ENCODE peak calls at places on chromosomes 3 and 15, in five cellular contexts. E is GM23248, G is H7, C is lower lobe of right lung, T is posterior cingulate gyrus. V is an unnamed sample.

GRCh38 chr3:52529376-52530333 is 4.0 kb downstream of the NT5DC2 start:
- DNase-seq in E (peak), G (peak), C (no peak), T (no peak), V (no peak)

GRCh38 chr3:119560160-119560559 is 746 bp upstream of the CD80 start:
- DNase-seq in E (no peak), G (no peak), C (no peak), T (no peak), V (no peak)

GRCh38 chr3:159458010-159458409 is 530.6 kb upstream of the IL12A start:
- DNase-seq in E (peak), G (peak), C (no peak), T (no peak), V (peak)

GRCh38 chr15:40894689-40895308 is 549 bp downstream of the VPS18 start:
- DNase-seq in E (peak), G (peak), C (peak), T (peak), V (peak)

GRCh38 chr3:124859025-124859424 is 28.1 kb downstream of the ITGB5 start:
- DNase-seq in E (peak), G (peak), C (no peak), T (no peak), V (no peak)

GRCh38 chr3:36212291-36212690 is 168.0 kb upstream of the STAC start:
- DNase-seq in E (peak), G (no peak), C (no peak), T (no peak), V (no peak)

GRCh38 chr3:132038198-132038825 is 3.5 kb upstream of the CPNE4 start:
- DNase-seq in E (peak), G (peak), C (no peak), T (no peak), V (peak)

GRCh38 chr3:38334656-38335055 is 11.9 kb upstream of the XYLB start:
- DNase-seq in E (peak), G (no peak), C (no peak), T (no peak), V (no peak)

GRCh38 chr3:124168271-124168670 is 176.3 kb upstream of the ROPN1 start:
- DNase-seq in E (peak), G (no peak), C (no peak), T (no peak), V (no peak)

GRCh38 chr15:73922186-73923151 is 3.8 kb upstream of the LOXL1 start:
- DNase-seq in E (peak), G (peak), C (peak), T (no peak), V (no peak)

GRCh38 chr15:68412218-68412617 is 19.7 kb downstream of the ITGA11 start:
- DNase-seq in E (no peak), G (no peak), C (no peak), T (no peak), V (no peak)

GRCh38 chr3:52983336-52983807 is 62.5 kb downstream of the SFMBT1 start:
- DNase-seq in E (no peak), G (no peak), C (no peak), T (no peak), V (no peak)

GRCh38 chr15:75167588-75168076 is 34.0 kb upstream of the C15orf39 start:
- DNase-seq in E (peak), G (no peak), C (no peak), T (no peak), V (peak)

GRCh38 chr3:7760718-7761117 is 740.9 kb upstream of the LMCD1 start:
- DNase-seq in E (no peak), G (no peak), C (no peak), T (no peak), V (no peak)

GRCh38 chr15:29652595-29652994 is 169.7 kb downstream of the TJP1 start:
- DNase-seq in E (no peak), G (no peak), C (no peak), T (no peak), V (no peak)

GRCh38 chr3:48039487-48040190 is 23.4 kb upstream of the MAP4 start:
- DNase-seq in E (peak), G (peak), C (no peak), T (no peak), V (peak)

GRCh38 chr3:78163379-78163778 is 1123.5 kb downstream of the ROBO2 start:
- DNase-seq in E (no peak), G (peak), C (no peak), T (no peak), V (no peak)